ENCODE peak calls at places on chromosomes 11 and 22, in four cellular contexts. One of them, this sample, is unnamed.
A peak's percentile ranks its signal among the peaks of the same experiment; 100 is the strongest.

GRCh38 chr22:49209452-49210195 is 618.0 kb downstream of the BRD1 start:
- DNase-seq in MM.1S: no peak
- DNase-seq in HepG2: peak; percentile 78
- DNase-seq in Karpas-422: no peak
- DNase-seq in this sample: no peak

GRCh38 chr11:43951231-43951630 is 8.8 kb downstream of the C11orf96 start:
- DNase-seq in MM.1S: no peak
- DNase-seq in Karpas-422: no peak
- DNase-seq in HepG2: no peak
- DNase-seq in this sample: peak; percentile 37

GRCh38 chr11:44709281-44709562 is 17.5 kb upstream of the TSPAN18 start:
- DNase-seq in HepG2: peak; percentile 74
- DNase-seq in Karpas-422: no peak
- DNase-seq in MM.1S: no peak
- DNase-seq in this sample: no peak

GRCh38 chr11:119618208-119618909 is 110.6 kb downstream of the NECTIN1 start:
- DNase-seq in MM.1S: no peak
- DNase-seq in HepG2: peak; percentile 16
- DNase-seq in Karpas-422: no peak
- DNase-seq in this sample: peak; percentile 46

GRCh38 chr11:108853864-108854263 is 189.0 kb downstream of the DDX10 start:
- DNase-seq in Karpas-422: peak; percentile 67
- DNase-seq in MM.1S: peak; percentile 46
- DNase-seq in HepG2: no peak
- DNase-seq in this sample: peak; percentile 69

GRCh38 chr11:1997755-1998154 is at the start of gene H19:
- DNase-seq in HepG2: no peak
- DNase-seq in MM.1S: no peak
- DNase-seq in Karpas-422: no peak
- DNase-seq in this sample: no peak

GRCh38 chr22:48664586-48664985 is 1163.1 kb downstream of the BRD1 start:
- DNase-seq in HepG2: no peak
- DNase-seq in Karpas-422: no peak
- DNase-seq in MM.1S: no peak
- DNase-seq in this sample: no peak

GRCh38 chr11:92216789-92217188 is 7.8 kb upstream of the FAT3 start:
- DNase-seq in Karpas-422: no peak
- DNase-seq in HepG2: no peak
- DNase-seq in MM.1S: no peak
- DNase-seq in this sample: no peak

GRCh38 chr22:50684986-50685385 is 12.4 kb downstream of the SHANK3 start:
- DNase-seq in MM.1S: no peak
- DNase-seq in HepG2: no peak
- DNase-seq in Karpas-422: no peak
- DNase-seq in this sample: peak; percentile 1

GRCh38 chr11:11313426-11313825 is 39.6 kb downstream of the CSNK2A3 start:
- DNase-seq in MM.1S: no peak
- DNase-seq in Karpas-422: no peak
- DNase-seq in HepG2: peak; percentile 7
- DNase-seq in this sample: no peak

GRCh38 chr11:63858628-63859550 is 20.0 kb downstream of the MARK2 start:
- DNase-seq in MM.1S: no peak
- DNase-seq in HepG2: peak; percentile 67
- DNase-seq in Karpas-422: no peak
- DNase-seq in this sample: no peak

GRCh38 chr22:49913026-49913425 is 5.2 kb downstream of the ALG12 start:
- DNase-seq in HepG2: no peak
- DNase-seq in MM.1S: no peak
- DNase-seq in Karpas-422: no peak
- DNase-seq in this sample: no peak

GRCh38 chr11:494761-495536 is 12.1 kb downstream of the RNH1 start:
- DNase-seq in Karpas-422: no peak
- DNase-seq in HepG2: no peak
- DNase-seq in MM.1S: no peak
- DNase-seq in this sample: no peak

GRCh38 chr11:123413636-123414035 is 16.4 kb upstream of the GRAMD1B start:
- DNase-seq in MM.1S: no peak
- DNase-seq in HepG2: peak; percentile 29
- DNase-seq in Karpas-422: no peak
- DNase-seq in this sample: no peak

GRCh38 chr11:128482092-128482491 is 105.3 kb downstream of the ETS1 start:
- DNase-seq in HepG2: no peak
- DNase-seq in Karpas-422: no peak
- DNase-seq in MM.1S: no peak
- DNase-seq in this sample: no peak

GRCh38 chr11:128484172-128484571 is 103.2 kb downstream of the ETS1 start:
- DNase-seq in MM.1S: no peak
- DNase-seq in Karpas-422: no peak
- DNase-seq in HepG2: no peak
- DNase-seq in this sample: no peak

GRCh38 chr11:128481135-128481534 is 106.2 kb downstream of the ETS1 start:
- DNase-seq in HepG2: no peak
- DNase-seq in Karpas-422: no peak
- DNase-seq in MM.1S: no peak
- DNase-seq in this sample: no peak

GRCh38 chr11:128482512-128483191 is 104.7 kb downstream of the ETS1 start:
- DNase-seq in HepG2: no peak
- DNase-seq in Karpas-422: no peak
- DNase-seq in MM.1S: no peak
- DNase-seq in this sample: no peak

DNA sequence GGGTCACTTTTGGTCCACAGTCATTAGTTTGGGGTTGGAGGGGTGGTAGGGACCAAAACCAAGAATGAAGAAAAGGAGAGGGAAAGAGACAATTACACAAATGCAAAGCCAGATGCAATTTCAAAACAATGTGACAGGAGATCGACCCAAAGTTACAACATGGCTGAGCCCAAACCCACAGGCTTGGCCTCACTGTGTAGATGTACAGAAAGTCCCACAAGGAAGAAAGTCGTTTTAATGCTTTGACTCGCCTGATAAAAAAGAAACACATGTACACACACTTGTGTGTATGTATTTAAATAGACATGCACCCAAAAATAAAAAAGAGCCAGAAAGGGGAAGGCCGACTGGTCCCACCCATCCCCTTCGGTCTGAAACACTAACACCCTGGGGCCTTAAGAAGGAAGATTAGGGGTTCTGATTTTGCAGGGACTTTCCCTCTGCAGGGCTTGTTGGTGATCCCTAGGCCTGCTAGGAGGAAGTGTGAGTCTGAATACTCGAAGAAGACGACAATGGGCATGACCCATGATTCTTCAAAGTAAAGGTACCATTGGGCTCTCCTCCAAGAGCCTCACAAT is 104.1 kb downstream of the ETS1 start:
- DNase-seq in MM.1S: no peak
- DNase-seq in HepG2: no peak
- DNase-seq in Karpas-422: peak; percentile 50
- DNase-seq in this sample: no peak
- H3K4me1 ChIP-seq in MM.1S: no peaks in the 10 kb centered on the region
- H3K4me1 ChIP-seq in HepG2: no peaks in the 10 kb centered on the region
- H3K4me1 ChIP-seq in Karpas-422: peaks cover 95% of the 10 kb centered on the region
- H3K4me1 ChIP-seq in this sample: no peaks in the 10 kb centered on the region

GRCh38 chr11:66646875-66647274 is 8.4 kb downstream of the RBM4 start:
- DNase-seq in MM.1S: no peak
- DNase-seq in HepG2: no peak
- DNase-seq in Karpas-422: no peak
- DNase-seq in this sample: no peak
- H4K20me1 ChIP-seq in MM.1S: peaks cover 40% of the 10 kb centered on the region
- H4K20me1 ChIP-seq in HepG2: peaks cover 55% of the 10 kb centered on the region
- H4K20me1 ChIP-seq in Karpas-422: peaks cover 58% of the 10 kb centered on the region
- H4K20me1 ChIP-seq in this sample: peaks cover 95% of the 10 kb centered on the region

GRCh38 chr11:69295995-69296889 is 2.3 kb downstream of the MYEOV start:
- DNase-seq in Karpas-422: peak; percentile 45
- DNase-seq in HepG2: peak; percentile 80
- DNase-seq in MM.1S: peak; percentile 11
- DNase-seq in this sample: no peak

GRCh38 chr11:69294621-69295078 is 695 bp downstream of the MYEOV start:
- DNase-seq in HepG2: no peak
- DNase-seq in Karpas-422: no peak
- DNase-seq in MM.1S: no peak
- DNase-seq in this sample: no peak

GRCh38 chr11:69296890-69297224 is 2.9 kb downstream of the MYEOV start:
- DNase-seq in Karpas-422: no peak
- DNase-seq in MM.1S: no peak
- DNase-seq in HepG2: no peak
- DNase-seq in this sample: no peak

GRCh38 chr11:69293819-69294505 is at the start of gene MYEOV:
- DNase-seq in HepG2: peak; percentile 34
- DNase-seq in MM.1S: peak; percentile 87
- DNase-seq in Karpas-422: peak; percentile 90
- DNase-seq in this sample: peak; percentile 29

DNA sequence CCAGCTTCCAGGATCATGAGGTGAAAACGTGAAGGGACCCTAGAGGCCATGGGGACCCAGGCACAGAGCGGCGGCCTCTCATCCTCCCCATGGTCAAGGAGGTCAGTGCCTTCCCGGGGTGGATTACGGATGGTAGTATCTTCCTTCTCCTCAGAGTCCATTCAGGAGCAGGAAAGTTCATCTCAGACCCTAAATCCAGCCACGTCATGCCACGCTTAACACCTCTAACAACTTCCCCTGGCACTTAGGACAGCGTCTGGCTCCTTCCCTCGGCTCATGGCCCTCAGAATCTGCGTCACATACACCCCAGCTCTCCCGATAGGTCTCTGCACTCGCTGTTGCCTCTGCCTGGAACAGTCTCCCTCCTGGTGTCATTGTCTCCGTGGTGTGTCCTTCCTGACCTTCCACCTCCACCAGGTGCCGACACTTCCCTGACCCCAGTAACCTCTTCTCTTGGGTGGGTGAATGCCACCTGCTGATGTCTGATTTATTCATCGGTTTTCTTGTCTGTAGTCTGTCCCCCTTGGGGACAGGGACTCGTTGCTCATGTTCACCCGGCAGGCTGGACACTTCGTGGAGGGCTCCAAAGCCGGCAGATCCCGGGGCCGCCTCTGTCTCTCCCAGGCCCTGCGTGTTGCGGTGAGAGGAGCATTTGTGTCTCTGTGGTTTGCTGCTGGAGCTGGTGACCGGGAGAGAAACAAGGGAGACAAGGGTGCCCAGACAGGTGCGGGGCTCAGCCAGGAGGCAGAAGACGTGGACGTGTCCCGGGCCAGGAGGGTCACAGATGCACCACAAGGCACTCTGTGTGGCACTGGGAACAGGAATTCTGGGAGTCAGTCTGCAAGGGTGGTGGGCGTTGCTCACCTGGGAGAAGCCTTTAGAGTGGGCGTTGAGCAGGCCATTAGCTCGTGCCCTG is 1.4 kb downstream of the MYEOV start:
- DNase-seq in Karpas-422: peak; percentile 54
- DNase-seq in HepG2: no peak
- DNase-seq in MM.1S: peak; percentile 42
- DNase-seq in this sample: no peak
- H3K27ac ChIP-seq in Karpas-422: no peak overlapping the region
- H3K27ac ChIP-seq in HepG2: no peak overlapping the region
- H3K27ac ChIP-seq in MM.1S: peak overlapping the region; percentile 98
- H3K27ac ChIP-seq in this sample: no peak overlapping the region

DNA sequence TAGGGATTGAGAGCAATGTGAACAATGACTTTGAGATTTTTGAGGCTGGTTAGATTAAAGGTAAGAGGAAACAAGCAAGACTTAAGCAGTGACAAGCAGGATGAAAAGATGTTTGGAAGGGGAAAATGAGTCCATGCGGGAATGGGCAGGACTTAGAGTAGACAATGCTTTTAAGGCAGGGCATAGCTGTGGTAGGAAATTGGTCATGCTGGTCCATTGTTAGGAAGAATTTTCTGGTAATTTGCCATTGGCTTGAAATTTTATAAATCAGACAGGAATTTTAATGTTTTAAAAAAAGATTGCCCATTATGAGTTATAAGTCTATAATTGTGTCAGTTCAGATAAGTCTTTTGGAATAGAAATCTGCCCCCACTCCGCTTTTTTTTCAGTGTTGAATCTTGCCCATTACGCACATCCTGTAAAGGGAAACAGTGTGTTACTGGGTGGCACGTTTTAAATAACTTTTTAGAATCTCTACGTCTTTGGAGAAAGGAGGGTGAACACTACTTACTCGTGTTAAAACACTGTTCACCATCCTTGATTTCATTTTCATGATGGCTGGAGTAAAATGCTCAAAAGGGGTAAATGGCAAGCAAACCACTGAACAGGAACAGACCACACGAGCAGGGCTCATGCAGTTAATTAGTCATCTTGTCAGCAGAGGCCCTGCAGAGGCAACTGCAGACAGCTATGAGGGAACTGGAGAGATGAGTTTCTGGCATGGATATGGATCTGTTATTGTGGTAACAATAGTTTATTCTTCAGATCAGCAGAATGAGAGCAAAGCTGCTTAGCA is 25.0 kb downstream of the SWAP70 start:
- DNase-seq in HepG2: no peak
- DNase-seq in MM.1S: no peak
- DNase-seq in Karpas-422: peak; percentile 94
- DNase-seq in this sample: peak; percentile 52
- H3K4me1 ChIP-seq in HepG2: no peaks in the 10 kb centered on the region
- H3K4me1 ChIP-seq in MM.1S: no peaks in the 10 kb centered on the region
- H3K4me1 ChIP-seq in Karpas-422: peaks cover 97% of the 10 kb centered on the region
- H3K4me1 ChIP-seq in this sample: peaks cover 31% of the 10 kb centered on the region